ENCODE peak calls at places on chromosomes 5 and 9, in five cellular contexts. D is H54; F is left ventricle myocardium superior; H is stimulated activated CD4-positive, alpha-beta T cell treated with anti-CD3 and anti-CD28 coated beads, Interleukin-1b, Interleukin-23, amount 100 ng/mL, for 4 hours; L is skeletal muscle cell. P is an unnamed sample.

GRCh38 chr5:143052967-143053682 is 282.9 kb downstream of the ARHGAP26 start:
- DNase-seq in D (no peak), F (no peak), H (no peak), L (no peak), P (no peak)

GRCh38 chr9:13322828-13323550 is 43.5 kb upstream of the MPDZ start:
- DNase-seq in D (no peak), F (no peak), H (no peak), L (no peak), P (no peak)

GRCh38 chr5:10126900-10127299 is 122.8 kb downstream of the ATPSCKMT start:
- DNase-seq in D (no peak), F (no peak), H (no peak), L (no peak), P (no peak)

GRCh38 chr5:113068559-113068958 is 92.0 kb downstream of the DCP2 start:
- DNase-seq in D (no peak), F (no peak), H (no peak), L (no peak), P (no peak)

GRCh38 chr9:134410835-134411217 is 84.6 kb downstream of the RXRA start:
- DNase-seq in D (no peak), F (no peak), H (no peak), L (no peak), P (no peak)

GRCh38 chr5:149760700-149761187 is 30.6 kb downstream of the PPARGC1B start:
- DNase-seq in D (peak; percentile 27), F (no peak), H (no peak), L (no peak), P (no peak)

GRCh38 chr5:77225531-77225930 is 15.1 kb downstream of the PDE8B start:
- DNase-seq in D (no peak), F (no peak), H (no peak), L (no peak), P (no peak)

GRCh38 chr9:107141967-107142366 is 141.1 kb upstream of the RAD23B start:
- DNase-seq in D (no peak), F (no peak), H (no peak), L (no peak), P (no peak)

GRCh38 chr5:36657563-36657995 is 51.2 kb downstream of the SLC1A3 start:
- DNase-seq in D (peak; percentile 28), F (peak; percentile 39), H (no peak), L (peak; percentile 99), P (peak; percentile 97)

GRCh38 chr5:107875834-107876233 is 205.1 kb upstream of the EFNA5 start:
- DNase-seq in D (peak; percentile 24), F (no peak), H (no peak), L (no peak), P (no peak)

GRCh38 chr5:76813982-76814562 is 4.8 kb upstream of the F2RL1 start:
- DNase-seq in D (peak; percentile 96), F (no peak), H (no peak), L (peak; percentile 73), P (peak; percentile 59)

GRCh38 chr5:24365406-24365805 is 279.4 kb downstream of the CDH10 start:
- DNase-seq in D (no peak), F (no peak), H (no peak), L (no peak), P (no peak)

GRCh38 chr9:124593080-124594058 is 86.2 kb upstream of the NR5A1 start:
- DNase-seq in D (no peak), F (no peak), H (no peak), L (no peak), P (no peak)

GRCh38 chr5:36373527-36374086 is 71.9 kb upstream of the RANBP3L start:
- DNase-seq in D (peak; percentile 44), F (peak; percentile 49), H (no peak), L (peak; percentile 57), P (no peak)

GRCh38 chr5:146860213-146860891 is 18.2 kb downstream of the PPP2R2B start:
- DNase-seq in D (no peak), F (no peak), H (no peak), L (no peak), P (no peak)

GRCh38 chr5:18811616-18812015 is 1176.4 kb downstream of the CDH18 start:
- DNase-seq in D (no peak), F (no peak), H (no peak), L (no peak), P (no peak)

GRCh38 chr9:92359380-92360007 is 33.7 kb downstream of the CENPP start:
- DNase-seq in D (no peak), F (no peak), H (no peak), L (no peak), P (no peak)

GRCh38 chr5:100609594-100609993 is 74.4 kb downstream of the FAM174A start:
- DNase-seq in D (no peak), F (no peak), H (no peak), L (no peak), P (no peak)

GRCh38 chr5:5141625-5142527 is 1.7 kb downstream of the ADAMTS16 start:
- DNase-seq in D (peak; percentile 65), F (no peak), H (peak; percentile 32), L (peak; percentile 19), P (peak; percentile 10)

GRCh38 chr5:142862585-142862984 is 92.4 kb downstream of the ARHGAP26 start:
- DNase-seq in D (no peak), F (no peak), H (no peak), L (no peak), P (no peak)

GRCh38 chr5:82115858-82116257 is 144.0 kb downstream of the ATG10 start:
- DNase-seq in D (no peak), F (no peak), H (no peak), L (no peak), P (no peak)

GRCh38 chr5:159458217-159458711 is 128.0 kb upstream of the IL12B start:
- DNase-seq in D (no peak), F (no peak), H (no peak), L (no peak), P (no peak)

GRCh38 chr5:130350131-130350530 is 445.9 kb downstream of the CHSY3 start:
- DNase-seq in D (no peak), F (no peak), H (no peak), L (no peak), P (no peak)

GRCh38 chr9:129761901-129762359 is 9.1 kb upstream of the PTGES start:
- DNase-seq in D (no peak), F (no peak), H (no peak), L (no peak), P (peak; percentile 55)

GRCh38 chr9:134061688-134062371 is 6.0 kb downstream of the BRD3 start:
- DNase-seq in D (no peak), F (no peak), H (no peak), L (peak; percentile 36), P (no peak)

GRCh38 chr5:103094737-103095136 is 25.2 kb downstream of the GIN1 start:
- DNase-seq in D (no peak), F (no peak), H (no peak), L (no peak), P (no peak)

GRCh38 chr5:99600952-99601351 is 672.1 kb upstream of the CHD1 start:
- DNase-seq in D (no peak), F (no peak), H (no peak), L (no peak), P (no peak)

GRCh38 chr5:132003170-132003744 is 8.2 kb downstream of the ACSL6 start:
- DNase-seq in D (no peak), F (peak; percentile 65), H (no peak), L (no peak), P (no peak)

GRCh38 chr5:373710-374602 is 52.4 kb downstream of the AHRR start:
- DNase-seq in D (no peak), F (peak; percentile 70), H (peak; percentile 62), L (peak; percentile 48), P (no peak)

GRCh38 chr9:87343816-87344438 is 153.7 kb upstream of the DAPK1 start:
- DNase-seq in D (no peak), F (no peak), H (no peak), L (no peak), P (no peak)

P was measured in AG04450.